ENCODE peak calls at places on chromosome 2, in four cellular contexts. K is HepG2, V is GM12892, T is SK-N-SH. W is an unnamed sample.

GRCh38 chr2:192500550-192501200 is 305.9 kb upstream of the TMEFF2 start:
- DNase-seq in K (no peak), V (no peak), T (no peak), W (no peak)

GRCh38 chr2:191114403-191114886 is 36.3 kb downstream of the STAT4 start:
- DNase-seq in K (no peak), T (no peak), V (no peak), W (no peak)

GRCh38 chr2:60569680-60570111 is 16.2 kb upstream of the BCL11A start:
- DNase-seq in T (no peak), V (no peak), K (no peak), W (no peak)

GRCh38 chr2:69453475-69454129 is 16.4 kb upstream of the NFU1 start:
- DNase-seq in V (peak), T (peak), K (no peak), W (peak)

GRCh38 chr2:230582851-230583283 is 129.8 kb upstream of the CAB39 start:
- DNase-seq in T (no peak), K (no peak), V (no peak), W (no peak)

GRCh38 chr2:239550336-239550735 is 149.5 kb upstream of the HDAC4 start:
- DNase-seq in V (no peak), K (no peak), T (no peak), W (no peak)

GRCh38 chr2:173291412-173291811 is 63.3 kb upstream of the CDCA7 start:
- DNase-seq in V (no peak), T (no peak), K (no peak), W (no peak)

GRCh38 chr2:168565112-168565511 is 109.0 kb downstream of the CERS6 start:
- DNase-seq in V (no peak), T (no peak), K (no peak), W (no peak)

GRCh38 chr2:191650896-191651773 is 26.8 kb upstream of the NABP1 start:
- DNase-seq in V (peak), T (no peak), K (no peak), W (peak)

GRCh38 chr2:228688007-228688645 is 506.6 kb upstream of the SPHKAP start:
- DNase-seq in T (no peak), K (peak), V (no peak), W (no peak)

GRCh38 chr2:111157071-111157661 is 36.5 kb downstream of the BCL2L11 start:
- DNase-seq in T (no peak), V (no peak), K (no peak), W (no peak)

GRCh38 chr2:66865161-66865560 is 430.2 kb downstream of the MEIS1 start:
- DNase-seq in K (no peak), T (no peak), V (no peak), W (no peak)

GRCh38 chr2:66867038-66867380 is 432.1 kb downstream of the MEIS1 start:
- DNase-seq in V (no peak), K (no peak), T (no peak), W (no peak)

GRCh38 chr2:66866331-66867037 is 431.6 kb downstream of the MEIS1 start:
- DNase-seq in T (no peak), K (no peak), V (no peak), W (no peak)

DNA sequence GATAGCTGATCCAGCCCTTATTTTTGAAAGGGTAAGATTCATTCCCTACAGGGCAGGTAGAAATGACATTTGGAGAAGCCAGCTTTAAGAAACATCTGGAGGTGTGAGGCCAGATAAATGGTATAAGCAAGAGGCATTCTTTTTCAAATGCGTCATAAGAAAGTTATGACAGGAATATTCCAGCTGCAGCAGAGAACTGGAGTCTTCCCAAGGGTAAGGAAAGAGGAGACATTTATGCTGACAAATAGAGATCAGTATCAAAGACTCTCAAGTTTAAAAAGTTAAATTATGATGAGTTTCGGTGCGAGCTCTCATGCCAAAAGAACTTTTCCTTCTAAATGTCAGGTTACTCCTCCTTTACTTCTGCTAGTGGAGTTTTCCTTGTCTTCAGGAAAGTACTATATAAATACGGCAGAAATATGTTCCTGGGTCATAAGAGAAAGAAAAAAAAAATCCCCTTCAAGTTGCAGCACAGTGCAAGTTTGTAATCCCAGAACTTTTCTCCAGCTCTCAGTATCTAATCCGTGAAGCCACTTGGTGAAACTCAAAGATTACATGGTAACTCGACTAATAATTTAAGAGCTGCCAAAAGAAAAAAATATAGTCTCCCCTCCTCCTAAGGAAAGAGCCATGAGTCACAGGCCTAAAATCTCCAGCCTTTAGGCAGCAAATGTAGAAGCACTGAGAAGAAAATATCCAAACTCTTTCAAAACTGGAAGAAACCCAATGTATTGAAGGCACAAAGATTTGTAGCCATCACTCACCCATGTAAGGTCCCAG is 428.1 kb downstream of the MEIS1 start:
- DNase-seq in T (no peak), V (no peak), K (no peak), W (no peak)
- TF ChIP-seq TAF1 in T (no peak), V (no peak), K (no peak), W (no peak)

DNA sequence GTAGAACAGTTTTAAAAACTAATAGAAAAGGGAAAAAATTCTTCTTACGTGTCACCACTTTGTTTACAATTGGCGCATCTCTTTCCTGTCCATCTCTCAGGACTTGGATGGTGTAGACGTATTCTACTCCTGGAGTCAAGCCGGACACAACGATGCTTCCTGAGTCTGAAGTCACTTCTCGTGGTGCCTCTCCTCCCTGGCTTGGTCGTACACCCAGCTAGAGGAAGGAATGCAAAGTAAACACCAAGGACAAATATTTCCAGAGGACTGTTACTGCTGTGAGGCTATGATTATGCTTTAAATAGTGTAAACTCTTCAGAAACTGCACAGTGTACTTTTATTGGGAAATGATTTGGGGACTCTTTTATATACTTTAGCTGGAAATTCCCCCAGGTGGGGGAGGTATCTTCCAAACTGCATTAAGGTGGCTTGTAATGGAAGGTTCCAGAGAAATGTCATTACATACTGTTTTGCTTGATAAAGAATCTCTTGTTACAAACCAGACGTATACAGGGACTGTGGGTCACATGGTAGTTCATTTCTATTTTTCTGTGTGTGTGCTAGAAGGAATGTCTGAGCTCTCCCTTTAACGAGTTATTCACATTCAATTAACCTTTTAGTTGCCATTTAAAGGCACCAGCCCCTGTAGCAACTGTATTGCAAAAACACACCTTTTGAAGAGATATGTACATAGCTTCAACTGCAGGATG is 38.1 kb downstream of the FN1 start:
- DNase-seq in T (no peak), V (no peak), K (peak), W (no peak)
- TF ChIP-seq TAF1 in T (no peak), V (no peak), K (no peak), W (no peak)

DNA sequence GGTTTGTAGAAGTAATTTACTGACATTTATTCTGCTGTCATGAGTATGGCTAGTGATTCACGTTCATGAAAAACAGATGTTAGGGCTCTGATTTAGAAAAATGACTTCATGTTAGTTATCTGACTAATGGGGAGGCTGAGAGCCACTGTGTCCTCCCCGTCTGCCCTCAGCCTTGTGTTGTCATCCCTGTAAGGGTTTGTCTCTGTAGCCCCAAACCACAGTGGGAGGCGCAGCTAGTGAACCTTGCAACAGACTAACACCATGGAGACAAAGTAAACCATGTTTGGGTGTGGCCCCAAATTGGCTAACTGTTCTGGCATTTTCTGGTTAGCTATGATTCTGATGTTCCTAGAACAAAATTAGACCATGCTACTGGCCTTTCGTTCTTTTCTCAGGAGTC is 60.3 kb downstream of the LRRFIP1 start:
- DNase-seq in K (peak), T (peak), V (peak), W (peak)
- TF ChIP-seq TAF1 in K (no peak), T (no peak), V (no peak), W (no peak)

GRCh38 chr2:212723226-212723625 is 184.6 kb upstream of the ERBB4 start:
- DNase-seq in V (no peak), K (no peak), T (no peak), W (no peak)
- TF ChIP-seq TAF1 in V (no peak), K (no peak), T (no peak), W (no peak)

GRCh38 chr2:133480707-133481429 is 87.4 kb downstream of the NCKAP5 start:
- DNase-seq in K (no peak), V (no peak), T (no peak), W (no peak)
- TF ChIP-seq TAF1 in K (no peak), V (no peak), T (no peak), W (no peak)

GRCh38 chr2:84395819-84396218 is 63.3 kb downstream of the SUCLG1 start:
- DNase-seq in V (no peak), K (no peak), T (no peak), W (no peak)
- TF ChIP-seq TAF1 in V (no peak), K (no peak), T (no peak), W (no peak)

GRCh38 chr2:235051436-235052260 is 99.8 kb downstream of the SH3BP4 start:
- DNase-seq in K (no peak), T (no peak), V (no peak), W (no peak)

GRCh38 chr2:235049069-235049468 is 97.3 kb downstream of the SH3BP4 start:
- DNase-seq in T (no peak), V (no peak), K (no peak), W (no peak)

GRCh38 chr2:235052514-235053354 is 100.9 kb downstream of the SH3BP4 start:
- DNase-seq in K (no peak), V (no peak), T (no peak), W (no peak)

GRCh38 chr2:235049719-235050118 is 97.9 kb downstream of the SH3BP4 start:
- DNase-seq in K (no peak), T (peak), V (no peak), W (no peak)

GRCh38 chr2:235050992-235051351 is 99.2 kb downstream of the SH3BP4 start:
- DNase-seq in K (peak), V (no peak), T (peak), W (no peak)
- TF ChIP-seq TAF1 in K (no peak), V (no peak), T (no peak), W (no peak)

GRCh38 chr2:33265584-33266338 is 210.7 kb upstream of the RASGRP3 start:
- DNase-seq in V (no peak), T (no peak), K (no peak), W (no peak)
- TF ChIP-seq TAF1 in V (no peak), T (no peak), K (no peak), W (no peak)

DNA sequence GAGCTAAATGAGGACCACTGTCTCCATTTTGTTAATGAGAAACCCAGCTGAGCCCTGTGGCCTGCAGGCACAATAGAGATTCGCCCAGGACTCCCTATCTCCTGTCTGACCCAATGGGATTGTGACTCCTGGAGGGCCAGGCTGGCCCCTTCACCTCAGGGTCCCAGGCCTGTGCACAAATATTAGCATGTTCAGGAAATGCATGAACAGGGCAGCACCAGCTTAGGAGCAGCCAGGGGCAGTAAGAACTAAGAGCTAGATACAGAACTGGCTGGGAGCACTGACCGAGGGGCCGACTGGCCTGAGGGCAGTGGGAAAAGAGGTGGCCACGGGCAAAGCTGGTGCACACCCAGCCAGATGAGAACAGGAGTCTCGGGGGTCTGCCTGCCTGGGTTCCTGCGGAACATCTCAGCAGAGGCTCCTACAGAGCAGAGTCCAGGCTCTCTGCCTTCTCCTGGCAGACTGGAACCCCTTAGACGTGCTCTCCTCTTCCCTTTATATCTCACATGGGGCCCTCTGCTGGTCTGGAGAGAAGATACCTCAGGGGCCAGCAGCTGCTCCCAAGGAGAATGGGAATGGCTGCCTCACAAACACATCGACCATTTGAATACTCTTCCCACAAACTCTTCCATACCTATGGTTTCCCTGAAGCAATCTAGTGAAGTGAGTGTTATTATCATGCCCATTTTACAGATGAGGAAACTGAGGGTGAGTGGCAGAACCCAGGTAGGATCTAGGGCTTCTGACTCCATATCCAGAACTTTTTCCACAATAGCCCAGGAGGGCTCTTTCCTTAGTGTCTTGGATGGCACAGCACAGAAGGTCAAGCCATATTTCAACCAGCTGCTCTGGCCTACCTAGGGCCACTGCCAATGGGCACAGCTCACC is 77.6 kb upstream of the OTOF start:
- DNase-seq in T (no peak), K (peak), V (no peak), W (no peak)
- TF ChIP-seq TAF1 in T (no peak), K (no peak), V (no peak), W (no peak)

W was measured in GM12891.